ENCODE peak calls at places on chromosomes 3 and 15, in ten cellular contexts. J, U, K, I, D, G, E, W, R and T are unnamed samples.

GRCh38 chr15:93274276-93274675 is 185.3 kb upstream of the RGMA start:
- DNase-seq in I (no peak), G (no peak), U (no peak), D (no peak), E (no peak), W (no peak), R (no peak), J (no peak), K (no peak), T (no peak)

GRCh38 chr3:178456942-178457341 is 79.3 kb upstream of the KCNMB2 start:
- DNase-seq in K (no peak), W (no peak), U (no peak), E (no peak), R (peak), J (no peak), D (no peak), G (no peak), I (no peak), T (no peak)

GRCh38 chr3:127438951-127439350 is 151.1 kb upstream of the PRR20G start:
- DNase-seq in R (no peak), K (no peak), D (no peak), U (no peak), I (no peak), E (no peak), J (no peak), G (no peak), W (no peak), T (no peak)

GRCh38 chr15:38975282-38975990 is 410.8 kb upstream of the RASGRP1 start:
- DNase-seq in K (no peak), R (no peak), G (peak), U (no peak), E (no peak), W (no peak), D (no peak), J (no peak), I (no peak), T (no peak)

GRCh38 chr3:76352069-76352847 is 566.9 kb upstream of the ZNF717 start:
- DNase-seq in K (no peak), G (no peak), E (no peak), D (no peak), I (no peak), J (no peak), R (no peak), U (no peak), W (no peak), T (no peak)

GRCh38 chr3:135869439-135870105 is 96.0 kb upstream of the PPP2R3A start:
- DNase-seq in U (no peak), R (no peak), E (no peak), D (no peak), K (no peak), J (no peak), G (no peak), W (no peak), I (no peak), T (no peak)

GRCh38 chr3:60216462-60216861 is 1034.8 kb downstream of the FHIT start:
- DNase-seq in G (no peak), E (no peak), J (no peak), D (no peak), I (no peak), U (no peak), R (no peak), W (no peak), K (no peak), T (no peak)

GRCh38 chr15:98725874-98726273 is 77.5 kb downstream of the IGF1R start:
- DNase-seq in G (no peak), W (no peak), D (no peak), I (no peak), J (no peak), K (no peak), U (no peak), E (no peak), R (no peak), T (no peak)

GRCh38 chr3:16468114-16469098 is 45.1 kb downstream of the RFTN1 start:
- DNase-seq in K (no peak), W (no peak), R (no peak), U (no peak), I (no peak), G (no peak), E (no peak), D (no peak), J (no peak), T (no peak)

GRCh38 chr3:5974637-5975322 is 787.3 kb downstream of the EDEM1 start:
- DNase-seq in K (no peak), G (no peak), I (no peak), R (peak), U (no peak), E (no peak), D (no peak), J (no peak), W (no peak), T (no peak)

GRCh38 chr3:24683511-24684384 is 189.1 kb upstream of the THRB start:
- DNase-seq in W (no peak), K (peak), E (peak), U (peak), J (peak), D (no peak), G (peak), I (no peak), R (peak), T (peak)

GRCh38 chr3:64539451-64540196 is 148.2 kb downstream of the ADAMTS9 start:
- DNase-seq in U (peak), E (no peak), K (peak), W (no peak), R (no peak), I (no peak), G (no peak), J (peak), D (no peak), T (no peak)

GRCh38 chr3:106034313-106034712 is 165.5 kb upstream of the CBLB start:
- DNase-seq in R (no peak), I (no peak), K (no peak), G (no peak), D (no peak), J (no peak), U (no peak), W (no peak), E (no peak), T (no peak)

GRCh38 chr3:33437556-33438283 is 2.5 kb downstream of the UBP1 start:
- DNase-seq in E (no peak), G (peak), K (no peak), I (no peak), U (peak), R (no peak), W (no peak), J (peak), D (no peak), T (no peak)

GRCh38 chr3:88452228-88452627 is 302.5 kb downstream of the C3orf38 start:
- DNase-seq in W (no peak), R (no peak), U (no peak), D (no peak), G (no peak), E (no peak), J (no peak), K (no peak), I (no peak), T (no peak)

GRCh38 chr15:63826513-63826912 is 7.2 kb downstream of the HERC1 start:
- DNase-seq in J (peak), D (no peak), R (no peak), I (peak), G (peak), E (no peak), U (no peak), W (peak), K (no peak), T (no peak)

GRCh38 chr3:150218236-150218635 is 189.9 kb upstream of the TSC22D2 start:
- DNase-seq in R (no peak), K (no peak), E (no peak), G (no peak), I (no peak), J (peak), D (no peak), U (no peak), W (no peak), T (no peak)

GRCh38 chr15:56228854-56229253 is 14.8 kb downstream of the RFX7 start:
- DNase-seq in E (no peak), D (no peak), U (no peak), J (no peak), I (no peak), R (no peak), G (no peak), K (no peak), W (no peak), T (no peak)

GRCh38 chr3:152474585-152474984 is 205.9 kb downstream of the MBNL1 start:
- DNase-seq in E (peak), D (no peak), R (peak), I (no peak), G (peak), W (no peak), U (peak), J (peak), K (peak), T (no peak)

GRCh38 chr3:52688266-52688665 is 2.4 kb downstream of the GNL3 start:
- DNase-seq in R (no peak), W (no peak), K (no peak), G (no peak), U (no peak), J (no peak), E (no peak), D (no peak), I (no peak), T (no peak)

GRCh38 chr3:55367396-55367795 is 119.7 kb downstream of the WNT5A start:
- DNase-seq in R (no peak), D (no peak), U (no peak), I (no peak), J (no peak), W (no peak), G (no peak), E (no peak), K (no peak), T (no peak)

GRCh38 chr15:66675456-66675855 is 26.6 kb upstream of the SMAD6 start:
- DNase-seq in G (no peak), J (no peak), R (peak), D (no peak), I (no peak), E (no peak), U (no peak), W (no peak), K (no peak), T (no peak)

GRCh38 chr3:15330031-15330596 is 2.3 kb downstream of the SH3BP5 start:
- DNase-seq in G (no peak), U (peak), K (peak), E (no peak), D (no peak), I (no peak), W (no peak), R (peak), J (peak), T (peak)

GRCh38 chr3:69420781-69421520 is 35.1 kb upstream of the FRMD4B start:
- DNase-seq in W (no peak), E (no peak), U (no peak), K (no peak), R (no peak), G (no peak), J (no peak), I (no peak), D (no peak), T (no peak)

GRCh38 chr3:96803860-96804259 is 10.5 kb upstream of the EPHA6 start:
- DNase-seq in J (no peak), I (no peak), U (no peak), W (no peak), D (no peak), R (no peak), E (no peak), G (no peak), K (no peak), T (no peak)

GRCh38 chr15:57385923-57386390 is 9.7 kb downstream of the CGNL1 start:
- DNase-seq in W (no peak), G (no peak), U (no peak), R (no peak), I (no peak), J (no peak), K (no peak), D (no peak), E (no peak), T (no peak)

GRCh38 chr15:56978898-56979662 is 60.6 kb downstream of the TCF12 start:
- DNase-seq in J (peak), U (peak), W (no peak), K (no peak), I (no peak), E (peak), G (peak), R (no peak), D (no peak), T (no peak)

GRCh38 chr3:81743096-81744025 is 18.1 kb downstream of the GBE1 start:
- DNase-seq in W (no peak), I (no peak), K (peak), G (peak), J (peak), U (peak), R (no peak), D (no peak), E (peak), T (no peak)

GRCh38 chr15:81284256-81285031 is 39.5 kb downstream of the STARD5 start:
- DNase-seq in I (no peak), K (no peak), G (no peak), U (no peak), E (no peak), W (no peak), J (no peak), D (no peak), R (peak), T (no peak)